ENCODE peak calls at places on chromosome 1, in six cellular contexts. R is fibroblast of the aortic adventitia, Y is uterus, G is esophagus muscularis mucosa, T is progenitor cell of endocrine pancreas, L is astrocyte of the spinal cord. C is an unnamed sample.

GRCh38 chr1:150268342-150268705 is 492 bp downstream of the APH1A start:
- DNase-seq in R (no peak), Y (no peak), G (no peak), T (no peak), L (no peak), C (no peak)

GRCh38 chr1:102191723-102192122 is 195.0 kb upstream of the OLFM3 start:
- DNase-seq in R (no peak), Y (no peak), G (no peak), T (no peak), L (peak), C (no peak)

GRCh38 chr1:13922440-13922839 is 222.5 kb downstream of the PRDM2 start:
- DNase-seq in R (no peak), Y (no peak), G (peak), T (no peak), L (no peak), C (no peak)

GRCh38 chr1:110541996-110542395 is 23.0 kb upstream of the KCNA10 start:
- DNase-seq in R (no peak), Y (no peak), G (no peak), T (no peak), L (no peak), C (no peak)

GRCh38 chr1:11789126-11790067 is 16.4 kb downstream of the MTHFR start:
- DNase-seq in R (no peak), Y (no peak), G (no peak), T (no peak), L (no peak), C (no peak)

GRCh38 chr1:206556748-206557635 is 49.7 kb downstream of the RASSF5 start:
- DNase-seq in R (no peak), Y (peak), G (peak), T (peak), L (peak), C (peak)

GRCh38 chr1:172637522-172637921 is 21.4 kb upstream of the FASLG start:
- DNase-seq in R (peak), Y (no peak), G (no peak), T (no peak), L (peak), C (no peak)

GRCh38 chr1:205668951-205669340 is 11.4 kb downstream of the SLC45A3 start:
- DNase-seq in R (no peak), Y (no peak), G (no peak), T (no peak), L (no peak), C (no peak)

GRCh38 chr1:224168859-224169380 is 14.1 kb upstream of the DEGS1 start:
- DNase-seq in R (peak), Y (peak), G (no peak), T (no peak), L (peak), C (no peak)

GRCh38 chr1:161122967-161123366 is 5.1 kb downstream of the NIT1 start:
- DNase-seq in R (no peak), Y (no peak), G (no peak), T (no peak), L (no peak), C (no peak)

GRCh38 chr1:10031461-10031860 is 1.3 kb upstream of the UBE4B start:
- DNase-seq in R (peak), Y (no peak), G (no peak), T (no peak), L (peak), C (no peak)

GRCh38 chr1:67290236-67290635 is 17.4 kb upstream of the IL12RB2 start:
- DNase-seq in R (no peak), Y (no peak), G (no peak), T (no peak), L (no peak), C (no peak)

GRCh38 chr1:42935313-42935624 is 23.4 kb downstream of the SLC2A1 start:
- DNase-seq in R (no peak), Y (peak), G (no peak), T (no peak), L (no peak), C (no peak)

GRCh38 chr1:245041058-245041698 is 113.6 kb upstream of the KIF26B start:
- DNase-seq in R (no peak), Y (no peak), G (no peak), T (no peak), L (no peak), C (no peak)
- TF ChIP-seq CTCF in R (no peak), Y (no peak), G (no peak), T (peak), L (no peak), C (no peak)

DNA sequence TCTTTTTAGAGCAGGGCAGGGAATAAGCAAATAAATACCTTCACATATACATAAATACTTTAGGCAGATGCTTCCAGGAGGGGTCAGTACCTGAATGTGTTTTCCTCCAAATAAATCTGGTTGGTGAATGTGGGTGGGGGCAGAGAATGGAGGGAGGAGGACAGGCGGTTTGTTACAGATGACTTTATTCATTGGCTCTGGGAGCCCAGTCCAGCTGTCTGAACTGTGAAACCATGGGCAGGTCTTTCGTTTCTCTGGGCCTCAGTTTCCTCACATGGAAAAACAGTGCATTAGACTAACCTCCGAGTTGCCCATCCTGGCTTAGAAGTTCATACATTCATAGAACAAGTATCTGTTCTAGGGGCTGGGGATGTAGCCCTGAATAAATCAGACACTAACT is 124.6 kb downstream of the IER5 start:
- DNase-seq in R (no peak), Y (no peak), G (no peak), T (no peak), L (no peak), C (no peak)
- TF ChIP-seq CTCF in R (no peak), Y (no peak), G (no peak), T (no peak), L (no peak), C (no peak)

DNA sequence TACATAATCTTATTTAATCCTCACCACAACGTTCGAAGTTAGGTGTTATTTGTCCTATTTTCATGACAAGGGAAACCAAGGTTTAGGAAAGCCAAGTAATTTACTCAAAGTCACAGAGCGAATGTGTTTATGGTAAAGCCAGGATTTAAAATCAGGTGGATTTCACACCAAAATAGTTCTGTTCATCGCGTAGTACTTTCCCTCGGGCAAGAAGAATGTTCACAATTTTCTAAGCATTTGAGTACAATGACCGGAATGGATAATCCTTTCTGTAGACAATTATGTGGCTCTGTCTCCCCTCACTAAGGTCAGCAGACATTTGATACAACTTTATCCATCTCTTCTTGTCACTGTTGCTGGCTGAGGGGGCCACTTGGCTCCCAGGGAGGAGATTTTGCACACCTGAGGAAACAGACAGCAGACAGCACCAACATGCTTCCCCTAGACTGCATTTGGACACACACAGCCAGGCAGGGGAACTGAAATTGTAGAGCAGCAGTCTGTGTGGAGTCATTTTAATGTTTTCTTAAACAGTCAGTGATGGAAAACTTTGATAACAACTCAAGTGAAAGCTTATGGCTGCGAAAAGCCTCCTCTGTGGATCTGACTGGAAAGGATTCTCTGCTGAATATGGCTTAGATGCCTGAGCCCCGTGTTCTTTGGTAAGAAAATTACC is 204.3 kb downstream of the ST6GALNAC3 start:
- DNase-seq in R (peak), Y (no peak), G (no peak), T (no peak), L (no peak), C (no peak)
- TF ChIP-seq CTCF in R (no peak), Y (no peak), G (no peak), T (no peak), L (no peak), C (no peak)

DNA sequence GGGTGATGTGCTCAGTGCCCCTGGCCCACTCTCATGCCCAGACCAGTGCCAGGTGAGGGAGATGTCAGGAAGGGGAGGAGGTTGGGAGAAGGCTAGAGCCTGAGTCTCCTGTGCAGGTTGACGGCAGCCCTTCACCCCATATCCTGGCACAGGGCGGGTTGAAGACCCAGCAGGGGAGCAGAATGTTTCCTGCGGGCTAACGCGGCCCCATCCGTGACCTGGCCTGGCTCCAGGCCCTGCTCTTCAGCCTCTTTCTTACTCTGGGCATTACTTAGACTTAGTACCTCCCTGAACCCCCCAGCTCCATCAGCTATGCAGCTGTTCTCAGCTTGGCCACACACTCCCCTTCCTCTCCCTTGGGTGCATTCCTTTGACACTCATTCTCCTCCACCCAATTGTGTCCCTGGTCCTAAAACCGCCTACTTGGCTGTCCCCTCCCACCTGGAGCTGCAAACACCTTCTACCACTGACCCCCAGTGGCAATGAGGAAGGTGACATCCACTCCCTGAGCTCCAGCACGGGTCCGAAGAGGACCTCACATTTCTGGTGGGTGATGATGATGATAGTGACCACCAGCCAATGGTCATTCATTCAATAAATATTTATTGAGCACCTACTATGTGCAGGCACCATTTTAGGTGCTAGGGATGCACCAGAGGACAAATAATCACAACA is 179.0 kb downstream of the PTPRU start:
- DNase-seq in R (no peak), Y (no peak), G (no peak), T (no peak), L (no peak), C (peak)
- TF ChIP-seq CTCF in R (no peak), Y (no peak), G (no peak), T (peak), L (no peak), C (peak)

GRCh38 chr1:1374068-1374860 is 743 bp downstream of the AURKAIP1 start:
- DNase-seq in R (no peak), Y (no peak), G (no peak), T (no peak), L (no peak), C (peak)

GRCh38 chr1:1376551-1377226 is 1.7 kb upstream of the AURKAIP1 start:
- DNase-seq in R (no peak), Y (no peak), G (no peak), T (no peak), L (no peak), C (no peak)

GRCh38 chr1:1373493-1374067 is 1.4 kb downstream of the AURKAIP1 start:
- DNase-seq in R (no peak), Y (no peak), G (no peak), T (no peak), L (no peak), C (no peak)

GRCh38 chr1:1373051-1373450 is 2.0 kb downstream of the AURKAIP1 start:
- DNase-seq in R (no peak), Y (no peak), G (no peak), T (no peak), L (no peak), C (no peak)

GRCh38 chr1:1374861-1375662 is at the start of gene AURKAIP1:
- DNase-seq in R (peak), Y (peak), G (peak), T (peak), L (peak), C (peak)
- TF ChIP-seq CTCF in R (peak), Y (peak), G (peak), T (peak), L (peak), C (peak)

C was measured in type B pancreatic cell.